ENCODE peak calls at places on chromosome 5, in four cellular contexts. C, U, F and O are unnamed samples.

GRCh38 chr5:163509288-163510040 is 4.0 kb downstream of the MAT2B start:
- DNase-seq in C (peak; percentile 44), U (no peak), F (no peak), O (no peak)

GRCh38 chr5:95808686-95809413 is 13.7 kb downstream of the GLRX start:
- DNase-seq in C (no peak), U (peak; percentile 79), F (peak; percentile 58), O (no peak)

GRCh38 chr5:150616024-150616470 is 24.4 kb upstream of the SYNPO start:
- DNase-seq in C (no peak), U (peak; percentile 80), F (no peak), O (no peak)

GRCh38 chr5:136067422-136067821 is 38.6 kb downstream of the TGFBI start:
- DNase-seq in C (no peak), U (no peak), F (no peak), O (no peak)

GRCh38 chr5:86716121-86716520 is 98.4 kb downstream of the COX7C start:
- DNase-seq in C (no peak), U (no peak), F (no peak), O (no peak)

GRCh38 chr5:12672141-12672540 is 767.9 kb upstream of the CTNND2 start:
- DNase-seq in C (no peak), U (no peak), F (no peak), O (no peak)

GRCh38 chr5:180523629-180524466 is 29.7 kb downstream of the CNOT6 start:
- DNase-seq in C (no peak), U (no peak), F (no peak), O (no peak)

GRCh38 chr5:96785719-96786118 is 22.0 kb downstream of the ERAP1 start:
- DNase-seq in C (no peak), U (no peak), F (no peak), O (no peak)

GRCh38 chr5:177434437-177434836 is 8.0 kb downstream of the GRK6 start:
- DNase-seq in C (no peak), U (no peak), F (no peak), O (no peak)

GRCh38 chr5:151222769-151223446 is 984 bp downstream of the CCDC69 start:
- DNase-seq in C (no peak), U (peak; percentile 16), F (no peak), O (no peak)

GRCh38 chr5:73654861-73655318 is 28.9 kb downstream of the ARHGEF28 start:
- DNase-seq in C (no peak), U (no peak), F (no peak), O (no peak)

GRCh38 chr5:96155156-96155555 is 193.5 kb upstream of the ELL2 start:
- DNase-seq in C (peak; percentile 16), U (no peak), F (no peak), O (no peak)

GRCh38 chr5:122319897-122320296 is 7.9 kb downstream of the SNCAIP start:
- DNase-seq in C (no peak), U (no peak), F (no peak), O (no peak)

GRCh38 chr5:16736158-16736994 is 119.6 kb upstream of the RETREG1 start:
- DNase-seq in C (peak; percentile 85), U (peak; percentile 78), F (no peak), O (peak; percentile 22)

GRCh38 chr5:149940077-149940574 is 4.5 kb downstream of the PDE6A start:
- DNase-seq in C (no peak), U (no peak), F (no peak), O (no peak)

GRCh38 chr5:153463806-153464205 is 26.7 kb upstream of the GRIA1 start:
- DNase-seq in C (no peak), U (no peak), F (no peak), O (no peak)

GRCh38 chr5:179303801-179304200 is 41.5 kb downstream of the ADAMTS2 start:
- DNase-seq in C (no peak), U (no peak), F (no peak), O (no peak)

GRCh38 chr5:91077623-91078022 is 305.5 kb downstream of the ARRDC3 start:
- DNase-seq in C (no peak), U (no peak), F (no peak), O (no peak)

GRCh38 chr5:172529896-172530295 is 75.6 kb upstream of the SH3PXD2B start:
- DNase-seq in C (no peak), U (no peak), F (no peak), O (no peak)

GRCh38 chr5:96201503-96201902 is 231.5 kb downstream of the PCSK1 start:
- DNase-seq in C (no peak), U (no peak), F (no peak), O (no peak)